ENCODE peak calls at places on chromosomes 4 and X, in eight cellular contexts. One of them, this sample, is unnamed.

GRCh38 chr4:26467724-26468123 is 22.6 kb downstream of the CCKAR start:
- DNase-seq in activated T-helper 1 cell treated with anti-CD3 and anti-CD28 coated beads, Interleukin-2, amount 50 U/mL, for 16 hours: no peak
- DNase-seq in hippocampal formation: no peak
- DNase-seq in activated CD4-positive, alpha-beta T cell treated with anti-CD3 and anti-CD28 coated beads, Interleukin-2, amount 50 U/mL, for 4 hours: no peak
- DNase-seq in GM12865: no peak
- DNase-seq in activated gamma-delta T cell treated with anti-CD3 and anti-CD28 coated beads, Interleukin-2, amount 50 U/mL, for 16 hours: no peak
- DNase-seq in stomach: no peak
- DNase-seq in non-pigmented ciliary epithelial cell: no peak
- DNase-seq in this sample: no peak

GRCh38 chrX:153878969-153879653 is 6.9 kb downstream of the L1CAM start:
- DNase-seq in stomach: no peak
- DNase-seq in activated gamma-delta T cell treated with anti-CD3 and anti-CD28 coated beads, Interleukin-2, amount 50 U/mL, for 16 hours: no peak
- DNase-seq in non-pigmented ciliary epithelial cell: no peak
- DNase-seq in GM12865: no peak
- DNase-seq in activated T-helper 1 cell treated with anti-CD3 and anti-CD28 coated beads, Interleukin-2, amount 50 U/mL, for 16 hours: no peak
- DNase-seq in hippocampal formation: no peak
- DNase-seq in activated CD4-positive, alpha-beta T cell treated with anti-CD3 and anti-CD28 coated beads, Interleukin-2, amount 50 U/mL, for 4 hours: no peak
- DNase-seq in this sample: no peak

GRCh38 chr4:22910200-22910599 is 217.5 kb downstream of the GBA3 start:
- DNase-seq in hippocampal formation: no peak
- DNase-seq in GM12865: no peak
- DNase-seq in activated T-helper 1 cell treated with anti-CD3 and anti-CD28 coated beads, Interleukin-2, amount 50 U/mL, for 16 hours: no peak
- DNase-seq in activated gamma-delta T cell treated with anti-CD3 and anti-CD28 coated beads, Interleukin-2, amount 50 U/mL, for 16 hours: no peak
- DNase-seq in stomach: no peak
- DNase-seq in activated CD4-positive, alpha-beta T cell treated with anti-CD3 and anti-CD28 coated beads, Interleukin-2, amount 50 U/mL, for 4 hours: no peak
- DNase-seq in non-pigmented ciliary epithelial cell: no peak
- DNase-seq in this sample: no peak

GRCh38 chrX:68846536-68846935 is 17.7 kb downstream of the EFNB1 start:
- DNase-seq in GM12865: no peak
- DNase-seq in activated gamma-delta T cell treated with anti-CD3 and anti-CD28 coated beads, Interleukin-2, amount 50 U/mL, for 16 hours: no peak
- DNase-seq in hippocampal formation: no peak
- DNase-seq in activated CD4-positive, alpha-beta T cell treated with anti-CD3 and anti-CD28 coated beads, Interleukin-2, amount 50 U/mL, for 4 hours: no peak
- DNase-seq in non-pigmented ciliary epithelial cell: no peak
- DNase-seq in stomach: no peak
- DNase-seq in activated T-helper 1 cell treated with anti-CD3 and anti-CD28 coated beads, Interleukin-2, amount 50 U/mL, for 16 hours: no peak
- DNase-seq in this sample: no peak

GRCh38 chrX:69150294-69150960 is 14.8 kb downstream of the PJA1 start:
- DNase-seq in activated CD4-positive, alpha-beta T cell treated with anti-CD3 and anti-CD28 coated beads, Interleukin-2, amount 50 U/mL, for 4 hours: no peak
- DNase-seq in non-pigmented ciliary epithelial cell: no peak
- DNase-seq in hippocampal formation: no peak
- DNase-seq in stomach: no peak
- DNase-seq in activated T-helper 1 cell treated with anti-CD3 and anti-CD28 coated beads, Interleukin-2, amount 50 U/mL, for 16 hours: no peak
- DNase-seq in activated gamma-delta T cell treated with anti-CD3 and anti-CD28 coated beads, Interleukin-2, amount 50 U/mL, for 16 hours: no peak
- DNase-seq in GM12865: no peak
- DNase-seq in this sample: no peak

GRCh38 chrX:27915617-27916016 is 65.6 kb downstream of the DCAF8L1 start:
- DNase-seq in activated CD4-positive, alpha-beta T cell treated with anti-CD3 and anti-CD28 coated beads, Interleukin-2, amount 50 U/mL, for 4 hours: no peak
- DNase-seq in hippocampal formation: no peak
- DNase-seq in activated gamma-delta T cell treated with anti-CD3 and anti-CD28 coated beads, Interleukin-2, amount 50 U/mL, for 16 hours: no peak
- DNase-seq in activated T-helper 1 cell treated with anti-CD3 and anti-CD28 coated beads, Interleukin-2, amount 50 U/mL, for 16 hours: no peak
- DNase-seq in non-pigmented ciliary epithelial cell: no peak
- DNase-seq in stomach: no peak
- DNase-seq in GM12865: peak
- DNase-seq in this sample: no peak

GRCh38 chr4:128068927-128069326 is 7.8 kb downstream of the LARP1B start:
- DNase-seq in non-pigmented ciliary epithelial cell: no peak
- DNase-seq in hippocampal formation: no peak
- DNase-seq in activated CD4-positive, alpha-beta T cell treated with anti-CD3 and anti-CD28 coated beads, Interleukin-2, amount 50 U/mL, for 4 hours: no peak
- DNase-seq in activated T-helper 1 cell treated with anti-CD3 and anti-CD28 coated beads, Interleukin-2, amount 50 U/mL, for 16 hours: no peak
- DNase-seq in activated gamma-delta T cell treated with anti-CD3 and anti-CD28 coated beads, Interleukin-2, amount 50 U/mL, for 16 hours: no peak
- DNase-seq in GM12865: peak
- DNase-seq in stomach: no peak
- DNase-seq in this sample: no peak

GRCh38 chr4:48002267-48002666 is 14.2 kb downstream of the CNGA1 start:
- DNase-seq in stomach: no peak
- DNase-seq in hippocampal formation: no peak
- DNase-seq in activated CD4-positive, alpha-beta T cell treated with anti-CD3 and anti-CD28 coated beads, Interleukin-2, amount 50 U/mL, for 4 hours: no peak
- DNase-seq in activated gamma-delta T cell treated with anti-CD3 and anti-CD28 coated beads, Interleukin-2, amount 50 U/mL, for 16 hours: no peak
- DNase-seq in activated T-helper 1 cell treated with anti-CD3 and anti-CD28 coated beads, Interleukin-2, amount 50 U/mL, for 16 hours: no peak
- DNase-seq in non-pigmented ciliary epithelial cell: no peak
- DNase-seq in GM12865: no peak
- DNase-seq in this sample: no peak

GRCh38 chrX:72123471-72124185 is 8.1 kb downstream of the RTL5 start:
- DNase-seq in non-pigmented ciliary epithelial cell: no peak
- DNase-seq in activated T-helper 1 cell treated with anti-CD3 and anti-CD28 coated beads, Interleukin-2, amount 50 U/mL, for 16 hours: no peak
- DNase-seq in activated gamma-delta T cell treated with anti-CD3 and anti-CD28 coated beads, Interleukin-2, amount 50 U/mL, for 16 hours: no peak
- DNase-seq in GM12865: no peak
- DNase-seq in stomach: no peak
- DNase-seq in activated CD4-positive, alpha-beta T cell treated with anti-CD3 and anti-CD28 coated beads, Interleukin-2, amount 50 U/mL, for 4 hours: no peak
- DNase-seq in hippocampal formation: no peak
- DNase-seq in this sample: peak

GRCh38 chr4:8219236-8219635 is 20.1 kb downstream of the SH3TC1 start:
- DNase-seq in non-pigmented ciliary epithelial cell: no peak
- DNase-seq in stomach: no peak
- DNase-seq in activated T-helper 1 cell treated with anti-CD3 and anti-CD28 coated beads, Interleukin-2, amount 50 U/mL, for 16 hours: no peak
- DNase-seq in activated CD4-positive, alpha-beta T cell treated with anti-CD3 and anti-CD28 coated beads, Interleukin-2, amount 50 U/mL, for 4 hours: no peak
- DNase-seq in activated gamma-delta T cell treated with anti-CD3 and anti-CD28 coated beads, Interleukin-2, amount 50 U/mL, for 16 hours: no peak
- DNase-seq in GM12865: no peak
- DNase-seq in hippocampal formation: no peak
- DNase-seq in this sample: no peak

GRCh38 chr4:165780735-165781134 is 92.3 kb upstream of the TLL1 start:
- DNase-seq in GM12865: no peak
- DNase-seq in activated gamma-delta T cell treated with anti-CD3 and anti-CD28 coated beads, Interleukin-2, amount 50 U/mL, for 16 hours: no peak
- DNase-seq in activated T-helper 1 cell treated with anti-CD3 and anti-CD28 coated beads, Interleukin-2, amount 50 U/mL, for 16 hours: no peak
- DNase-seq in non-pigmented ciliary epithelial cell: no peak
- DNase-seq in hippocampal formation: no peak
- DNase-seq in activated CD4-positive, alpha-beta T cell treated with anti-CD3 and anti-CD28 coated beads, Interleukin-2, amount 50 U/mL, for 4 hours: no peak
- DNase-seq in stomach: no peak
- DNase-seq in this sample: no peak

GRCh38 chr4:104641427-104641826 is 146.7 kb upstream of the CXXC4 start:
- DNase-seq in activated gamma-delta T cell treated with anti-CD3 and anti-CD28 coated beads, Interleukin-2, amount 50 U/mL, for 16 hours: no peak
- DNase-seq in activated T-helper 1 cell treated with anti-CD3 and anti-CD28 coated beads, Interleukin-2, amount 50 U/mL, for 16 hours: no peak
- DNase-seq in GM12865: no peak
- DNase-seq in hippocampal formation: no peak
- DNase-seq in stomach: no peak
- DNase-seq in non-pigmented ciliary epithelial cell: no peak
- DNase-seq in activated CD4-positive, alpha-beta T cell treated with anti-CD3 and anti-CD28 coated beads, Interleukin-2, amount 50 U/mL, for 4 hours: no peak
- DNase-seq in this sample: no peak

GRCh38 chr4:77538574-77539157 is 67.0 kb upstream of the CXCL13 start:
- DNase-seq in activated CD4-positive, alpha-beta T cell treated with anti-CD3 and anti-CD28 coated beads, Interleukin-2, amount 50 U/mL, for 4 hours: no peak
- DNase-seq in activated gamma-delta T cell treated with anti-CD3 and anti-CD28 coated beads, Interleukin-2, amount 50 U/mL, for 16 hours: no peak
- DNase-seq in activated T-helper 1 cell treated with anti-CD3 and anti-CD28 coated beads, Interleukin-2, amount 50 U/mL, for 16 hours: no peak
- DNase-seq in non-pigmented ciliary epithelial cell: no peak
- DNase-seq in stomach: peak
- DNase-seq in hippocampal formation: no peak
- DNase-seq in GM12865: no peak
- DNase-seq in this sample: no peak

GRCh38 chr4:2071912-2072867 is 13.1 kb downstream of the NAT8L start:
- DNase-seq in non-pigmented ciliary epithelial cell: no peak
- DNase-seq in activated T-helper 1 cell treated with anti-CD3 and anti-CD28 coated beads, Interleukin-2, amount 50 U/mL, for 16 hours: no peak
- DNase-seq in GM12865: no peak
- DNase-seq in activated CD4-positive, alpha-beta T cell treated with anti-CD3 and anti-CD28 coated beads, Interleukin-2, amount 50 U/mL, for 4 hours: no peak
- DNase-seq in hippocampal formation: no peak
- DNase-seq in activated gamma-delta T cell treated with anti-CD3 and anti-CD28 coated beads, Interleukin-2, amount 50 U/mL, for 16 hours: no peak
- DNase-seq in stomach: no peak
- DNase-seq in this sample: no peak

GRCh38 chr4:143377635-143378099 is 41.0 kb downstream of the GAB1 start:
- DNase-seq in activated T-helper 1 cell treated with anti-CD3 and anti-CD28 coated beads, Interleukin-2, amount 50 U/mL, for 16 hours: no peak
- DNase-seq in hippocampal formation: peak
- DNase-seq in GM12865: peak
- DNase-seq in activated gamma-delta T cell treated with anti-CD3 and anti-CD28 coated beads, Interleukin-2, amount 50 U/mL, for 16 hours: no peak
- DNase-seq in non-pigmented ciliary epithelial cell: no peak
- DNase-seq in stomach: no peak
- DNase-seq in activated CD4-positive, alpha-beta T cell treated with anti-CD3 and anti-CD28 coated beads, Interleukin-2, amount 50 U/mL, for 4 hours: no peak
- DNase-seq in this sample: no peak

GRCh38 chr4:180333156-180333555 is 1910.0 kb upstream of the TENM3 start:
- DNase-seq in non-pigmented ciliary epithelial cell: no peak
- DNase-seq in activated CD4-positive, alpha-beta T cell treated with anti-CD3 and anti-CD28 coated beads, Interleukin-2, amount 50 U/mL, for 4 hours: no peak
- DNase-seq in hippocampal formation: no peak
- DNase-seq in activated T-helper 1 cell treated with anti-CD3 and anti-CD28 coated beads, Interleukin-2, amount 50 U/mL, for 16 hours: no peak
- DNase-seq in activated gamma-delta T cell treated with anti-CD3 and anti-CD28 coated beads, Interleukin-2, amount 50 U/mL, for 16 hours: no peak
- DNase-seq in GM12865: no peak
- DNase-seq in stomach: no peak
- DNase-seq in this sample: no peak

GRCh38 chr4:7894098-7894676 is 45.5 kb downstream of the AFAP1 start:
- DNase-seq in activated CD4-positive, alpha-beta T cell treated with anti-CD3 and anti-CD28 coated beads, Interleukin-2, amount 50 U/mL, for 4 hours: no peak
- DNase-seq in activated T-helper 1 cell treated with anti-CD3 and anti-CD28 coated beads, Interleukin-2, amount 50 U/mL, for 16 hours: no peak
- DNase-seq in non-pigmented ciliary epithelial cell: no peak
- DNase-seq in GM12865: no peak
- DNase-seq in activated gamma-delta T cell treated with anti-CD3 and anti-CD28 coated beads, Interleukin-2, amount 50 U/mL, for 16 hours: no peak
- DNase-seq in hippocampal formation: no peak
- DNase-seq in stomach: no peak
- DNase-seq in this sample: no peak

GRCh38 chr4:123930971-123931370 is 534.4 kb downstream of the SPRY1 start:
- DNase-seq in activated CD4-positive, alpha-beta T cell treated with anti-CD3 and anti-CD28 coated beads, Interleukin-2, amount 50 U/mL, for 4 hours: no peak
- DNase-seq in activated gamma-delta T cell treated with anti-CD3 and anti-CD28 coated beads, Interleukin-2, amount 50 U/mL, for 16 hours: no peak
- DNase-seq in hippocampal formation: no peak
- DNase-seq in stomach: no peak
- DNase-seq in GM12865: no peak
- DNase-seq in activated T-helper 1 cell treated with anti-CD3 and anti-CD28 coated beads, Interleukin-2, amount 50 U/mL, for 16 hours: no peak
- DNase-seq in non-pigmented ciliary epithelial cell: no peak
- DNase-seq in this sample: no peak

GRCh38 chr4:105765690-105766407 is 57.3 kb downstream of the GSTCD start:
- DNase-seq in activated gamma-delta T cell treated with anti-CD3 and anti-CD28 coated beads, Interleukin-2, amount 50 U/mL, for 16 hours: no peak
- DNase-seq in activated CD4-positive, alpha-beta T cell treated with anti-CD3 and anti-CD28 coated beads, Interleukin-2, amount 50 U/mL, for 4 hours: no peak
- DNase-seq in stomach: no peak
- DNase-seq in non-pigmented ciliary epithelial cell: peak
- DNase-seq in activated T-helper 1 cell treated with anti-CD3 and anti-CD28 coated beads, Interleukin-2, amount 50 U/mL, for 16 hours: no peak
- DNase-seq in GM12865: no peak
- DNase-seq in hippocampal formation: no peak
- DNase-seq in this sample: no peak

GRCh38 chr4:180636696-180637095 is 1606.5 kb upstream of the TENM3 start:
- DNase-seq in hippocampal formation: no peak
- DNase-seq in non-pigmented ciliary epithelial cell: peak
- DNase-seq in activated gamma-delta T cell treated with anti-CD3 and anti-CD28 coated beads, Interleukin-2, amount 50 U/mL, for 16 hours: no peak
- DNase-seq in activated T-helper 1 cell treated with anti-CD3 and anti-CD28 coated beads, Interleukin-2, amount 50 U/mL, for 16 hours: no peak
- DNase-seq in GM12865: no peak
- DNase-seq in activated CD4-positive, alpha-beta T cell treated with anti-CD3 and anti-CD28 coated beads, Interleukin-2, amount 50 U/mL, for 4 hours: no peak
- DNase-seq in stomach: no peak
- DNase-seq in this sample: no peak

GRCh38 chr4:169337510-169337909 is 66.8 kb upstream of the SH3RF1 start:
- DNase-seq in activated T-helper 1 cell treated with anti-CD3 and anti-CD28 coated beads, Interleukin-2, amount 50 U/mL, for 16 hours: no peak
- DNase-seq in GM12865: no peak
- DNase-seq in hippocampal formation: no peak
- DNase-seq in non-pigmented ciliary epithelial cell: peak
- DNase-seq in activated gamma-delta T cell treated with anti-CD3 and anti-CD28 coated beads, Interleukin-2, amount 50 U/mL, for 16 hours: no peak
- DNase-seq in stomach: no peak
- DNase-seq in activated CD4-positive, alpha-beta T cell treated with anti-CD3 and anti-CD28 coated beads, Interleukin-2, amount 50 U/mL, for 4 hours: no peak
- DNase-seq in this sample: no peak

GRCh38 chrX:138765061-138765460 is 53.5 kb upstream of the FGF13 start:
- DNase-seq in hippocampal formation: no peak
- DNase-seq in activated gamma-delta T cell treated with anti-CD3 and anti-CD28 coated beads, Interleukin-2, amount 50 U/mL, for 16 hours: no peak
- DNase-seq in activated T-helper 1 cell treated with anti-CD3 and anti-CD28 coated beads, Interleukin-2, amount 50 U/mL, for 16 hours: no peak
- DNase-seq in non-pigmented ciliary epithelial cell: no peak
- DNase-seq in stomach: no peak
- DNase-seq in activated CD4-positive, alpha-beta T cell treated with anti-CD3 and anti-CD28 coated beads, Interleukin-2, amount 50 U/mL, for 4 hours: no peak
- DNase-seq in GM12865: no peak
- DNase-seq in this sample: no peak

GRCh38 chr4:15034071-15034764 is 31.9 kb downstream of the CPEB2 start:
- DNase-seq in activated gamma-delta T cell treated with anti-CD3 and anti-CD28 coated beads, Interleukin-2, amount 50 U/mL, for 16 hours: no peak
- DNase-seq in non-pigmented ciliary epithelial cell: peak
- DNase-seq in activated CD4-positive, alpha-beta T cell treated with anti-CD3 and anti-CD28 coated beads, Interleukin-2, amount 50 U/mL, for 4 hours: no peak
- DNase-seq in stomach: no peak
- DNase-seq in GM12865: no peak
- DNase-seq in hippocampal formation: no peak
- DNase-seq in activated T-helper 1 cell treated with anti-CD3 and anti-CD28 coated beads, Interleukin-2, amount 50 U/mL, for 16 hours: no peak
- DNase-seq in this sample: no peak

GRCh38 chr4:185811509-185812364 is at the start of gene SORBS2:
- DNase-seq in GM12865: peak
- DNase-seq in hippocampal formation: peak
- DNase-seq in activated CD4-positive, alpha-beta T cell treated with anti-CD3 and anti-CD28 coated beads, Interleukin-2, amount 50 U/mL, for 4 hours: no peak
- DNase-seq in activated T-helper 1 cell treated with anti-CD3 and anti-CD28 coated beads, Interleukin-2, amount 50 U/mL, for 16 hours: no peak
- DNase-seq in non-pigmented ciliary epithelial cell: peak
- DNase-seq in activated gamma-delta T cell treated with anti-CD3 and anti-CD28 coated beads, Interleukin-2, amount 50 U/mL, for 16 hours: no peak
- DNase-seq in stomach: peak
- DNase-seq in this sample: peak